ENCODE peak calls at places on chromosomes 2 and 18, in eight cellular contexts. One of them, this sample, is unnamed.

GRCh38 chr18:2917255-2918047 is 70.6 kb downstream of the EMILIN2 start:
- DNase-seq in kidney tubule cell: peak
- DNase-seq in thoracic aorta: no peak
- DNase-seq in AG04449: no peak
- DNase-seq in Right ventricle myocardium superior: no peak
- DNase-seq in heart left ventricle: no peak
- DNase-seq in AG10803: no peak
- DNase-seq in activated CD4-positive, alpha-beta T cell treated with anti-CD3 and anti-CD28 coated beads, Interleukin-2, amount 10 ng/mL, durations not matched to agents 7 days and 5 days: no peak
- DNase-seq in this sample: no peak

GRCh38 chr2:96760036-96760985 is at the start of gene CNNM4:
- DNase-seq in kidney tubule cell: peak
- DNase-seq in thoracic aorta: peak
- DNase-seq in AG04449: peak
- DNase-seq in Right ventricle myocardium superior: peak
- DNase-seq in heart left ventricle: peak
- DNase-seq in AG10803: peak
- DNase-seq in activated CD4-positive, alpha-beta T cell treated with anti-CD3 and anti-CD28 coated beads, Interleukin-2, amount 10 ng/mL, durations not matched to agents 7 days and 5 days: peak
- DNase-seq in this sample: peak

GRCh38 chr2:239534581-239535412 is 134.0 kb upstream of the HDAC4 start:
- DNase-seq in kidney tubule cell: no peak
- DNase-seq in thoracic aorta: no peak
- DNase-seq in AG04449: no peak
- DNase-seq in Right ventricle myocardium superior: no peak
- DNase-seq in heart left ventricle: no peak
- DNase-seq in AG10803: no peak
- DNase-seq in activated CD4-positive, alpha-beta T cell treated with anti-CD3 and anti-CD28 coated beads, Interleukin-2, amount 10 ng/mL, durations not matched to agents 7 days and 5 days: no peak
- DNase-seq in this sample: no peak

GRCh38 chr2:53744395-53745065 is 23.1 kb upstream of the CHAC2 start:
- DNase-seq in kidney tubule cell: no peak
- DNase-seq in thoracic aorta: no peak
- DNase-seq in AG04449: no peak
- DNase-seq in Right ventricle myocardium superior: no peak
- DNase-seq in heart left ventricle: no peak
- DNase-seq in AG10803: peak
- DNase-seq in activated CD4-positive, alpha-beta T cell treated with anti-CD3 and anti-CD28 coated beads, Interleukin-2, amount 10 ng/mL, durations not matched to agents 7 days and 5 days: no peak
- DNase-seq in this sample: no peak

GRCh38 chr18:12768622-12769021 is 65.8 kb downstream of the PSMG2 start:
- DNase-seq in kidney tubule cell: no peak
- DNase-seq in thoracic aorta: no peak
- DNase-seq in AG04449: no peak
- DNase-seq in Right ventricle myocardium superior: no peak
- DNase-seq in heart left ventricle: no peak
- DNase-seq in AG10803: peak
- DNase-seq in activated CD4-positive, alpha-beta T cell treated with anti-CD3 and anti-CD28 coated beads, Interleukin-2, amount 10 ng/mL, durations not matched to agents 7 days and 5 days: no peak
- DNase-seq in this sample: no peak

GRCh38 chr2:153595939-153596338 is 117.4 kb upstream of the RPRM start:
- DNase-seq in kidney tubule cell: peak
- DNase-seq in thoracic aorta: no peak
- DNase-seq in AG04449: no peak
- DNase-seq in Right ventricle myocardium superior: no peak
- DNase-seq in heart left ventricle: no peak
- DNase-seq in AG10803: no peak
- DNase-seq in activated CD4-positive, alpha-beta T cell treated with anti-CD3 and anti-CD28 coated beads, Interleukin-2, amount 10 ng/mL, durations not matched to agents 7 days and 5 days: no peak
- DNase-seq in this sample: no peak

GRCh38 chr2:43294973-43295603 is 68.7 kb upstream of the ZFP36L2 start:
- DNase-seq in kidney tubule cell: peak
- DNase-seq in thoracic aorta: no peak
- DNase-seq in AG04449: no peak
- DNase-seq in Right ventricle myocardium superior: no peak
- DNase-seq in heart left ventricle: no peak
- DNase-seq in AG10803: no peak
- DNase-seq in activated CD4-positive, alpha-beta T cell treated with anti-CD3 and anti-CD28 coated beads, Interleukin-2, amount 10 ng/mL, durations not matched to agents 7 days and 5 days: no peak
- DNase-seq in this sample: no peak

GRCh38 chr2:200845194-200845593 is 19.3 kb downstream of the CLK1 start:
- DNase-seq in kidney tubule cell: no peak
- DNase-seq in thoracic aorta: no peak
- DNase-seq in AG04449: no peak
- DNase-seq in Right ventricle myocardium superior: no peak
- DNase-seq in heart left ventricle: no peak
- DNase-seq in AG10803: no peak
- DNase-seq in activated CD4-positive, alpha-beta T cell treated with anti-CD3 and anti-CD28 coated beads, Interleukin-2, amount 10 ng/mL, durations not matched to agents 7 days and 5 days: no peak
- DNase-seq in this sample: no peak

GRCh38 chr2:226730487-226730886 is 69.1 kb downstream of the IRS1 start:
- DNase-seq in kidney tubule cell: no peak
- DNase-seq in thoracic aorta: no peak
- DNase-seq in AG04449: no peak
- DNase-seq in Right ventricle myocardium superior: no peak
- DNase-seq in heart left ventricle: peak
- DNase-seq in AG10803: peak
- DNase-seq in activated CD4-positive, alpha-beta T cell treated with anti-CD3 and anti-CD28 coated beads, Interleukin-2, amount 10 ng/mL, durations not matched to agents 7 days and 5 days: no peak
- DNase-seq in this sample: no peak

GRCh38 chr2:67341012-67341318 is 56.2 kb upstream of the ETAA1 start:
- DNase-seq in kidney tubule cell: no peak
- DNase-seq in thoracic aorta: no peak
- DNase-seq in AG04449: no peak
- DNase-seq in Right ventricle myocardium superior: no peak
- DNase-seq in heart left ventricle: no peak
- DNase-seq in AG10803: no peak
- DNase-seq in activated CD4-positive, alpha-beta T cell treated with anti-CD3 and anti-CD28 coated beads, Interleukin-2, amount 10 ng/mL, durations not matched to agents 7 days and 5 days: no peak
- DNase-seq in this sample: no peak

GRCh38 chr2:178306351-178307073 is 112.2 kb downstream of the OSBPL6 start:
- DNase-seq in kidney tubule cell: peak
- DNase-seq in thoracic aorta: no peak
- DNase-seq in AG04449: no peak
- DNase-seq in Right ventricle myocardium superior: no peak
- DNase-seq in heart left ventricle: peak
- DNase-seq in AG10803: peak
- DNase-seq in activated CD4-positive, alpha-beta T cell treated with anti-CD3 and anti-CD28 coated beads, Interleukin-2, amount 10 ng/mL, durations not matched to agents 7 days and 5 days: peak
- DNase-seq in this sample: no peak

GRCh38 chr2:134252092-134252775 is 1.6 kb upstream of the MGAT5 start:
- DNase-seq in kidney tubule cell: peak
- DNase-seq in thoracic aorta: no peak
- DNase-seq in AG04449: no peak
- DNase-seq in Right ventricle myocardium superior: no peak
- DNase-seq in heart left ventricle: no peak
- DNase-seq in AG10803: peak
- DNase-seq in activated CD4-positive, alpha-beta T cell treated with anti-CD3 and anti-CD28 coated beads, Interleukin-2, amount 10 ng/mL, durations not matched to agents 7 days and 5 days: no peak
- DNase-seq in this sample: no peak

GRCh38 chr2:175836361-175836760 is 165.7 kb downstream of the LNPK start:
- DNase-seq in kidney tubule cell: no peak
- DNase-seq in thoracic aorta: no peak
- DNase-seq in AG04449: no peak
- DNase-seq in Right ventricle myocardium superior: no peak
- DNase-seq in heart left ventricle: no peak
- DNase-seq in AG10803: peak
- DNase-seq in activated CD4-positive, alpha-beta T cell treated with anti-CD3 and anti-CD28 coated beads, Interleukin-2, amount 10 ng/mL, durations not matched to agents 7 days and 5 days: no peak
- DNase-seq in this sample: no peak

GRCh38 chr2:33476100-33476792 is at the start of gene RASGRP3:
- DNase-seq in kidney tubule cell: peak
- DNase-seq in thoracic aorta: peak
- DNase-seq in AG04449: peak
- DNase-seq in Right ventricle myocardium superior: peak
- DNase-seq in heart left ventricle: peak
- DNase-seq in AG10803: peak
- DNase-seq in activated CD4-positive, alpha-beta T cell treated with anti-CD3 and anti-CD28 coated beads, Interleukin-2, amount 10 ng/mL, durations not matched to agents 7 days and 5 days: peak
- DNase-seq in this sample: peak